ENCODE peak calls at places on chromosomes 2 and 18, in seven cellular contexts. J is cardiac muscle cell, H is transverse colon, K is AG10803, Y is gastrocnemius medialis, B is GM12878, G is fibroblast of mammary gland. O is an unnamed sample.

GRCh38 chr2:106566050-106566449 is 78.9 kb downstream of the CD8B2 start:
- DNase-seq in J (no peak), H (no peak), K (no peak), Y (peak; percentile 34), B (no peak), G (peak; percentile 51), O (no peak)

GRCh38 chr2:153287109-153287801 is 191.3 kb downstream of the RPRM start:
- DNase-seq in J (peak; percentile 76), H (no peak), K (no peak), Y (no peak), B (no peak), G (no peak), O (no peak)

GRCh38 chr2:224995419-224995818 is 46.8 kb downstream of the DOCK10 start:
- DNase-seq in J (no peak), H (no peak), K (no peak), Y (no peak), B (no peak), G (no peak), O (no peak)

GRCh38 chr18:76414936-76415621 is 80.0 kb downstream of the ZNF516 start:
- DNase-seq in J (peak; percentile 74), H (no peak), K (no peak), Y (no peak), B (no peak), G (no peak), O (no peak)

GRCh38 chr2:237627463-237628321 is at the start of gene LRRFIP1:
- DNase-seq in J (peak; percentile 79), H (peak; percentile 20), K (no peak), Y (peak; percentile 77), B (no peak), G (no peak), O (peak; percentile 47)

GRCh38 chr2:146734042-146734715 is 1110.7 kb upstream of the ACVR2A start:
- DNase-seq in J (peak; percentile 64), H (no peak), K (peak; percentile 59), Y (no peak), B (peak; percentile 5), G (peak; percentile 82), O (peak; percentile 85)

GRCh38 chr2:186683341-186683740 is 10.5 kb upstream of the FAM171B start:
- DNase-seq in J (no peak), H (no peak), K (no peak), Y (no peak), B (no peak), G (peak; percentile 23), O (peak; percentile 43)

GRCh38 chr2:152505495-152505906 is 170.5 kb downstream of the FMNL2 start:
- DNase-seq in J (no peak), H (no peak), K (no peak), Y (peak; percentile 76), B (peak; percentile 35), G (peak; percentile 89), O (peak; percentile 90)

GRCh38 chr2:194327196-194327888 is 1329.7 kb upstream of the SLC39A10 start:
- DNase-seq in J (no peak), H (no peak), K (no peak), Y (no peak), B (no peak), G (no peak), O (no peak)

GRCh38 chr2:46258937-46259781 is 38.0 kb upstream of the EPAS1 start:
- DNase-seq in J (no peak), H (no peak), K (no peak), Y (no peak), B (no peak), G (no peak), O (peak; percentile 55)

GRCh38 chr2:135219226-135219625 is 167.1 kb downstream of the RAB3GAP1 start:
- DNase-seq in J (no peak), H (no peak), K (no peak), Y (no peak), B (no peak), G (no peak), O (no peak)

GRCh38 chr2:203743441-203743932 is 37.0 kb downstream of the CD28 start:
- DNase-seq in J (no peak), H (no peak), K (peak; percentile 64), Y (peak; percentile 79), B (no peak), G (peak; percentile 97), O (peak; percentile 72)

GRCh38 chr2:222532315-222532714 is 108.0 kb downstream of the SGPP2 start:
- DNase-seq in J (no peak), H (no peak), K (no peak), Y (no peak), B (no peak), G (no peak), O (no peak)

GRCh38 chr2:187547353-187547979 is 6.8 kb downstream of the TFPI start:
- DNase-seq in J (no peak), H (peak; percentile 32), K (peak; percentile 92), Y (peak; percentile 81), B (no peak), G (peak; percentile 98), O (peak; percentile 99)

GRCh38 chr2:112259509-112260294 is 4.9 kb upstream of the ZC3H8 start:
- DNase-seq in J (peak; percentile 79), H (peak; percentile 87), K (peak; percentile 74), Y (peak; percentile 79), B (peak; percentile 35), G (peak; percentile 82), O (peak; percentile 88)

GRCh38 chr18:79902640-79903039 is 48.8 kb downstream of the SLC66A2 start:
- DNase-seq in J (no peak), H (peak; percentile 6), K (no peak), Y (peak; percentile 9), B (no peak), G (no peak), O (no peak)

GRCh38 chr2:236010920-236011685 is 157.1 kb downstream of the GBX2 start:
- DNase-seq in J (no peak), H (no peak), K (no peak), Y (no peak), B (no peak), G (no peak), O (peak; percentile 22)
- H3K4me3 ChIP-seq in J (no peak overlapping the region), H (no peak overlapping the region), K (no peak overlapping the region), Y (no peak overlapping the region), B (no peak overlapping the region), G (no peak overlapping the region), O (no peak overlapping the region)

DNA sequence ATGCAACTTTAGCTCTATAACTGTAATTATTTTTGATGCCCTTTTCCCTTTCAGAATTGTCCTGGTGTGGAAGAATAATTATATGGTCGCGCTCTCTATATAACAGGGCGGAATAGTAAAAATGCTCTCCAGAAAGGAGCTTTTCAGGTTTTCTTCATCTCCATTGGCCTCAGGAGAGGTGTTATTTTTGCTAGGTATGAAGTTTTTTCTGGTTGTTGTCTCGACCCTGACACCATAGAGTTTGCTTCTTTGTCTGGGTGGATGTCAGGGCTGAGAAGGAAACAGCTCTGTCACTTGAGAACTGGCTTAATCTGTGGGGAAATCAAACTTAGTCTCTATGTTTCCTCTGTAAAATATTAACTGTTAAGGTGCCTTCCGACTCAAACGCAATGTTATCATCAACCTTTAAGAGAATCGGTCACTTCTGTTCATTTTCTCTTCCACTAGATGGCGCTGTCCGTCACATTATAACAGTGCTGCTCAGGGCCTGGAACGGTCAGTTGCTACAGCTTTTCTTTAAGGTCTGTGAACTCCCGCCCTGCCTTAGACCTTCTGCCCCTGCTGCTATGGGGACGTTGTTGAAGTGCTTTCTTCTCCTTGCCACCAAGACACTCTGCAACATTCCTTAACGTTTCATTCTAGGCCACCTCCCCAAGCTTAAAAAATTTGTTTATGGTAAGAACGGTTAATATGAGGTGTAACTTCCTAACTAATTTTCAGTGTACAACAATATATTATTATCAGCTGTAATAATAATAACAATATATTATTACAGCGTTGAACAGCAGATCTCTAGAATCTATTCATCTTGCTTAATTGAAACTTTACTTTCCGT is 23.8 kb upstream of the SERPINB12 start:
- DNase-seq in J (peak; percentile 89), H (peak; percentile 50), K (peak; percentile 71), Y (peak; percentile 23), B (peak; percentile 16), G (peak; percentile 78), O (peak; percentile 81)
- TF ChIP-seq CTCF in J (peak; percentile 66), H (peak; percentile 79), K (peak; percentile 70), Y (peak; percentile 66), B (peak; percentile 65), G (peak; percentile 65), O (peak; percentile 53)

GRCh38 chr2:12045864-12046291 is 299.4 kb downstream of the LPIN1 start:
- DNase-seq in J (no peak), H (no peak), K (no peak), Y (no peak), B (peak; percentile 85), G (no peak), O (no peak)
- H3K4me3 ChIP-seq in J (no peak overlapping the region), H (no peak overlapping the region), K (no peak overlapping the region), Y (no peak overlapping the region), B (peak overlapping the region; percentile 31), G (no peak overlapping the region), O (no peak overlapping the region)

DNA sequence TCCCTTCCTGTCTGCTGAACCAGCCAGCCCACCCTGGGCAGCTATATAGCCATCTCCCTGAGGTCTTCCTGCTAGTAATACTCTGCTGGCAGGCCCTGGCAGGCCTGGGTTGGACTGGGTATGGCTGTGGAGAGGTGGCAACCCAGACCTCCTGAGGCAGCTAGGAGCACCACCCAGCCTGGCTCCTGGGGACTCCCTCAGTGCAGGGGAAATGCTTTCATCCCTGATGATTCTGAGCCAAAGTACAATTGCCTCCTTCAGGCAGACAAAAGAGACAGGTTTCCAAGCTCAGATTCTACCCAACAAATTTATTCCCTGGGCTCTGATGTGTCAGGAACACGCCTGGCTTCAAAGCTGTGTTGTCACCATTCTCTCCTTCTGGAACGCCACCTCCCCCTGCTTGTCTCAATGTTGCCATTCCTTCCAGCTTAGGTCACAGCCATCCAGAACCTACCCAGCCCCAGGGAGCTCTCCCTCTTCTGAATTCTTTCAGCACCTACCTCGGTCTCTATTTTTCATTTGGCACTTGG is 4.7 kb upstream of the DNAJB2 start:
- DNase-seq in J (peak; percentile 75), H (no peak), K (peak; percentile 87), Y (peak; percentile 68), B (no peak), G (peak; percentile 61), O (peak; percentile 70)
- TF ChIP-seq CTCF in J (no peak), H (no peak), K (peak; percentile 17), Y (no peak), B (no peak), G (no peak), O (no peak)

GRCh38 chr2:231037202-231037730 is at the start of gene C2orf72:
- DNase-seq in J (peak; percentile 60), H (no peak), K (no peak), Y (no peak), B (no peak), G (no peak), O (no peak)
- H3K4me3 ChIP-seq in J (peak within 1 kb of the TSS; percentile 37), H (peak within 1 kb of the TSS; percentile 64), K (no peak within 1 kb of the TSS), Y (no peak within 1 kb of the TSS), B (peak within 1 kb of the TSS; percentile 22), G (no peak within 1 kb of the TSS), O (no peak within 1 kb of the TSS)

GRCh38 chr2:109171444-109172334 is 42.7 kb downstream of the SH3RF3 start:
- DNase-seq in J (peak; percentile 38), H (peak; percentile 54), K (peak; percentile 99), Y (peak; percentile 58), B (no peak), G (peak; percentile 94), O (peak; percentile 91)
- TF ChIP-seq CTCF in J (peak; percentile 31), H (peak; percentile 26), K (peak; percentile 44), Y (no peak), B (no peak), G (no peak), O (peak; percentile 50)